ENCODE peak calls at places on chromosomes 6 and 20, in eight cellular contexts. One of them, this sample, is unnamed.
A peak's percentile ranks its signal among the peaks of the same experiment; 100 is the strongest.

GRCh38 chr6:13194852-13195251 is 133.5 kb downstream of the TBC1D7 start:
- DNase-seq in activated CD8-positive, alpha-beta T cell treated with anti-CD3 and anti-CD28 coated beads, Interleukin-2, amount 10 ng/mL, durations not matched to agents 7 days and 5 days: peak; percentile 33
- DNase-seq in hepatocyte: peak; percentile 71
- DNase-seq in CD4-positive, alpha-beta memory T cell: no peak
- DNase-seq in NCI-H1092 treated with DMSO at 0.1 percent for 48 hours: no peak
- DNase-seq in hippocampal formation: peak; percentile 43
- DNase-seq in SHP77: no peak
- DNase-seq in stimulated activated CD4-positive, alpha-beta T cell treated with anti-CD3 and anti-CD28 coated beads, Interleukin-12 subunit alpha, Interleukin-12 subunit beta, amount 100 ng/mL, for 4 hours: no peak
- DNase-seq in this sample: peak; percentile 78

GRCh38 chr6:168968228-168968627 is 285.4 kb downstream of the THBS2 start:
- DNase-seq in CD4-positive, alpha-beta memory T cell: peak; percentile 64
- DNase-seq in SHP77: peak; percentile 35
- DNase-seq in NCI-H1092 treated with DMSO at 0.1 percent for 48 hours: peak; percentile 59
- DNase-seq in activated CD8-positive, alpha-beta T cell treated with anti-CD3 and anti-CD28 coated beads, Interleukin-2, amount 10 ng/mL, durations not matched to agents 7 days and 5 days: no peak
- DNase-seq in hepatocyte: peak; percentile 29
- DNase-seq in hippocampal formation: no peak
- DNase-seq in stimulated activated CD4-positive, alpha-beta T cell treated with anti-CD3 and anti-CD28 coated beads, Interleukin-12 subunit alpha, Interleukin-12 subunit beta, amount 100 ng/mL, for 4 hours: no peak
- DNase-seq in this sample: peak; percentile 99

GRCh38 chr20:62702886-62703852 is 5.5 kb upstream of the NTSR1 start:
- DNase-seq in SHP77: peak; percentile 81
- DNase-seq in hippocampal formation: no peak
- DNase-seq in NCI-H1092 treated with DMSO at 0.1 percent for 48 hours: no peak
- DNase-seq in hepatocyte: peak; percentile 43
- DNase-seq in stimulated activated CD4-positive, alpha-beta T cell treated with anti-CD3 and anti-CD28 coated beads, Interleukin-12 subunit alpha, Interleukin-12 subunit beta, amount 100 ng/mL, for 4 hours: no peak
- DNase-seq in CD4-positive, alpha-beta memory T cell: no peak
- DNase-seq in activated CD8-positive, alpha-beta T cell treated with anti-CD3 and anti-CD28 coated beads, Interleukin-2, amount 10 ng/mL, durations not matched to agents 7 days and 5 days: peak; percentile 29
- DNase-seq in this sample: peak; percentile 94

GRCh38 chr6:109446541-109446940 is 6.0 kb downstream of the SMPD2 start:
- DNase-seq in hippocampal formation: no peak
- DNase-seq in activated CD8-positive, alpha-beta T cell treated with anti-CD3 and anti-CD28 coated beads, Interleukin-2, amount 10 ng/mL, durations not matched to agents 7 days and 5 days: peak; percentile 17
- DNase-seq in stimulated activated CD4-positive, alpha-beta T cell treated with anti-CD3 and anti-CD28 coated beads, Interleukin-12 subunit alpha, Interleukin-12 subunit beta, amount 100 ng/mL, for 4 hours: no peak
- DNase-seq in NCI-H1092 treated with DMSO at 0.1 percent for 48 hours: no peak
- DNase-seq in CD4-positive, alpha-beta memory T cell: no peak
- DNase-seq in hepatocyte: no peak
- DNase-seq in SHP77: no peak
- DNase-seq in this sample: no peak

GRCh38 chr6:45148711-45149341 is 179.3 kb upstream of the RUNX2 start:
- DNase-seq in activated CD8-positive, alpha-beta T cell treated with anti-CD3 and anti-CD28 coated beads, Interleukin-2, amount 10 ng/mL, durations not matched to agents 7 days and 5 days: no peak
- DNase-seq in stimulated activated CD4-positive, alpha-beta T cell treated with anti-CD3 and anti-CD28 coated beads, Interleukin-12 subunit alpha, Interleukin-12 subunit beta, amount 100 ng/mL, for 4 hours: no peak
- DNase-seq in hepatocyte: no peak
- DNase-seq in CD4-positive, alpha-beta memory T cell: no peak
- DNase-seq in SHP77: no peak
- DNase-seq in NCI-H1092 treated with DMSO at 0.1 percent for 48 hours: no peak
- DNase-seq in hippocampal formation: no peak
- DNase-seq in this sample: peak; percentile 22

GRCh38 chr6:6736753-6737654 is 148.5 kb downstream of the LY86 start:
- DNase-seq in stimulated activated CD4-positive, alpha-beta T cell treated with anti-CD3 and anti-CD28 coated beads, Interleukin-12 subunit alpha, Interleukin-12 subunit beta, amount 100 ng/mL, for 4 hours: no peak
- DNase-seq in hippocampal formation: no peak
- DNase-seq in SHP77: no peak
- DNase-seq in activated CD8-positive, alpha-beta T cell treated with anti-CD3 and anti-CD28 coated beads, Interleukin-2, amount 10 ng/mL, durations not matched to agents 7 days and 5 days: no peak
- DNase-seq in hepatocyte: peak; percentile 69
- DNase-seq in NCI-H1092 treated with DMSO at 0.1 percent for 48 hours: no peak
- DNase-seq in CD4-positive, alpha-beta memory T cell: no peak
- DNase-seq in this sample: peak; percentile 31

GRCh38 chr6:125120054-125120590 is 33.5 kb upstream of the TPD52L1 start:
- DNase-seq in activated CD8-positive, alpha-beta T cell treated with anti-CD3 and anti-CD28 coated beads, Interleukin-2, amount 10 ng/mL, durations not matched to agents 7 days and 5 days: no peak
- DNase-seq in SHP77: no peak
- DNase-seq in stimulated activated CD4-positive, alpha-beta T cell treated with anti-CD3 and anti-CD28 coated beads, Interleukin-12 subunit alpha, Interleukin-12 subunit beta, amount 100 ng/mL, for 4 hours: no peak
- DNase-seq in NCI-H1092 treated with DMSO at 0.1 percent for 48 hours: no peak
- DNase-seq in CD4-positive, alpha-beta memory T cell: no peak
- DNase-seq in hepatocyte: no peak
- DNase-seq in hippocampal formation: no peak
- DNase-seq in this sample: no peak

GRCh38 chr6:106097368-106098231 is 11.5 kb downstream of the PRDM1 start:
- DNase-seq in stimulated activated CD4-positive, alpha-beta T cell treated with anti-CD3 and anti-CD28 coated beads, Interleukin-12 subunit alpha, Interleukin-12 subunit beta, amount 100 ng/mL, for 4 hours: no peak
- DNase-seq in SHP77: no peak
- DNase-seq in hippocampal formation: peak; percentile 4
- DNase-seq in CD4-positive, alpha-beta memory T cell: peak; percentile 86
- DNase-seq in NCI-H1092 treated with DMSO at 0.1 percent for 48 hours: no peak
- DNase-seq in activated CD8-positive, alpha-beta T cell treated with anti-CD3 and anti-CD28 coated beads, Interleukin-2, amount 10 ng/mL, durations not matched to agents 7 days and 5 days: peak; percentile 76
- DNase-seq in hepatocyte: no peak
- DNase-seq in this sample: peak; percentile 33

GRCh38 chr6:79377047-79377446 is 142.6 kb upstream of the HMGN3 start:
- DNase-seq in CD4-positive, alpha-beta memory T cell: no peak
- DNase-seq in NCI-H1092 treated with DMSO at 0.1 percent for 48 hours: no peak
- DNase-seq in SHP77: no peak
- DNase-seq in stimulated activated CD4-positive, alpha-beta T cell treated with anti-CD3 and anti-CD28 coated beads, Interleukin-12 subunit alpha, Interleukin-12 subunit beta, amount 100 ng/mL, for 4 hours: no peak
- DNase-seq in hippocampal formation: no peak
- DNase-seq in activated CD8-positive, alpha-beta T cell treated with anti-CD3 and anti-CD28 coated beads, Interleukin-2, amount 10 ng/mL, durations not matched to agents 7 days and 5 days: no peak
- DNase-seq in hepatocyte: no peak
- DNase-seq in this sample: no peak

GRCh38 chr20:62902926-62903615 is 23.2 kb downstream of the DIDO1 start:
- DNase-seq in SHP77: no peak
- DNase-seq in CD4-positive, alpha-beta memory T cell: no peak
- DNase-seq in activated CD8-positive, alpha-beta T cell treated with anti-CD3 and anti-CD28 coated beads, Interleukin-2, amount 10 ng/mL, durations not matched to agents 7 days and 5 days: no peak
- DNase-seq in NCI-H1092 treated with DMSO at 0.1 percent for 48 hours: no peak
- DNase-seq in stimulated activated CD4-positive, alpha-beta T cell treated with anti-CD3 and anti-CD28 coated beads, Interleukin-12 subunit alpha, Interleukin-12 subunit beta, amount 100 ng/mL, for 4 hours: no peak
- DNase-seq in hepatocyte: no peak
- DNase-seq in hippocampal formation: no peak
- DNase-seq in this sample: no peak

GRCh38 chr6:140538926-140539325 is 1164.5 kb upstream of the CITED2 start:
- DNase-seq in hippocampal formation: no peak
- DNase-seq in hepatocyte: no peak
- DNase-seq in NCI-H1092 treated with DMSO at 0.1 percent for 48 hours: no peak
- DNase-seq in CD4-positive, alpha-beta memory T cell: no peak
- DNase-seq in activated CD8-positive, alpha-beta T cell treated with anti-CD3 and anti-CD28 coated beads, Interleukin-2, amount 10 ng/mL, durations not matched to agents 7 days and 5 days: no peak
- DNase-seq in SHP77: no peak
- DNase-seq in stimulated activated CD4-positive, alpha-beta T cell treated with anti-CD3 and anti-CD28 coated beads, Interleukin-12 subunit alpha, Interleukin-12 subunit beta, amount 100 ng/mL, for 4 hours: no peak
- DNase-seq in this sample: peak; percentile 21

GRCh38 chr6:35080016-35080680 is 61.0 kb downstream of the TCP11 start:
- DNase-seq in activated CD8-positive, alpha-beta T cell treated with anti-CD3 and anti-CD28 coated beads, Interleukin-2, amount 10 ng/mL, durations not matched to agents 7 days and 5 days: no peak
- DNase-seq in hippocampal formation: no peak
- DNase-seq in CD4-positive, alpha-beta memory T cell: no peak
- DNase-seq in SHP77: no peak
- DNase-seq in stimulated activated CD4-positive, alpha-beta T cell treated with anti-CD3 and anti-CD28 coated beads, Interleukin-12 subunit alpha, Interleukin-12 subunit beta, amount 100 ng/mL, for 4 hours: no peak
- DNase-seq in hepatocyte: no peak
- DNase-seq in NCI-H1092 treated with DMSO at 0.1 percent for 48 hours: no peak
- DNase-seq in this sample: no peak

GRCh38 chr6:35317483-35318199 is 20.0 kb downstream of the DEF6 start:
- DNase-seq in NCI-H1092 treated with DMSO at 0.1 percent for 48 hours: no peak
- DNase-seq in hepatocyte: peak; percentile 52
- DNase-seq in stimulated activated CD4-positive, alpha-beta T cell treated with anti-CD3 and anti-CD28 coated beads, Interleukin-12 subunit alpha, Interleukin-12 subunit beta, amount 100 ng/mL, for 4 hours: no peak
- DNase-seq in activated CD8-positive, alpha-beta T cell treated with anti-CD3 and anti-CD28 coated beads, Interleukin-2, amount 10 ng/mL, durations not matched to agents 7 days and 5 days: no peak
- DNase-seq in CD4-positive, alpha-beta memory T cell: no peak
- DNase-seq in SHP77: peak; percentile 58
- DNase-seq in hippocampal formation: no peak
- DNase-seq in this sample: no peak

GRCh38 chr6:19690676-19691075 is 146.5 kb upstream of the ID4 start:
- DNase-seq in stimulated activated CD4-positive, alpha-beta T cell treated with anti-CD3 and anti-CD28 coated beads, Interleukin-12 subunit alpha, Interleukin-12 subunit beta, amount 100 ng/mL, for 4 hours: no peak
- DNase-seq in hippocampal formation: no peak
- DNase-seq in NCI-H1092 treated with DMSO at 0.1 percent for 48 hours: no peak
- DNase-seq in hepatocyte: no peak
- DNase-seq in activated CD8-positive, alpha-beta T cell treated with anti-CD3 and anti-CD28 coated beads, Interleukin-2, amount 10 ng/mL, durations not matched to agents 7 days and 5 days: no peak
- DNase-seq in SHP77: no peak
- DNase-seq in CD4-positive, alpha-beta memory T cell: no peak
- DNase-seq in this sample: no peak

GRCh38 chr20:43726811-43727338 is at the start of gene GTSF1L:
- DNase-seq in CD4-positive, alpha-beta memory T cell: no peak
- DNase-seq in hippocampal formation: no peak
- DNase-seq in activated CD8-positive, alpha-beta T cell treated with anti-CD3 and anti-CD28 coated beads, Interleukin-2, amount 10 ng/mL, durations not matched to agents 7 days and 5 days: no peak
- DNase-seq in stimulated activated CD4-positive, alpha-beta T cell treated with anti-CD3 and anti-CD28 coated beads, Interleukin-12 subunit alpha, Interleukin-12 subunit beta, amount 100 ng/mL, for 4 hours: no peak
- DNase-seq in hepatocyte: no peak
- DNase-seq in SHP77: no peak
- DNase-seq in NCI-H1092 treated with DMSO at 0.1 percent for 48 hours: no peak
- DNase-seq in this sample: peak; percentile 16

GRCh38 chr6:145569140-145569539 is 166.2 kb downstream of the EPM2A start:
- DNase-seq in hippocampal formation: no peak
- DNase-seq in SHP77: no peak
- DNase-seq in activated CD8-positive, alpha-beta T cell treated with anti-CD3 and anti-CD28 coated beads, Interleukin-2, amount 10 ng/mL, durations not matched to agents 7 days and 5 days: no peak
- DNase-seq in CD4-positive, alpha-beta memory T cell: no peak
- DNase-seq in NCI-H1092 treated with DMSO at 0.1 percent for 48 hours: no peak
- DNase-seq in stimulated activated CD4-positive, alpha-beta T cell treated with anti-CD3 and anti-CD28 coated beads, Interleukin-12 subunit alpha, Interleukin-12 subunit beta, amount 100 ng/mL, for 4 hours: no peak
- DNase-seq in hepatocyte: no peak
- DNase-seq in this sample: no peak

GRCh38 chr20:37821691-37822655 is 81.0 kb upstream of the VSTM2L start:
- DNase-seq in NCI-H1092 treated with DMSO at 0.1 percent for 48 hours: no peak
- DNase-seq in stimulated activated CD4-positive, alpha-beta T cell treated with anti-CD3 and anti-CD28 coated beads, Interleukin-12 subunit alpha, Interleukin-12 subunit beta, amount 100 ng/mL, for 4 hours: no peak
- DNase-seq in hippocampal formation: no peak
- DNase-seq in SHP77: no peak
- DNase-seq in activated CD8-positive, alpha-beta T cell treated with anti-CD3 and anti-CD28 coated beads, Interleukin-2, amount 10 ng/mL, durations not matched to agents 7 days and 5 days: no peak
- DNase-seq in hepatocyte: peak; percentile 42
- DNase-seq in CD4-positive, alpha-beta memory T cell: no peak
- DNase-seq in this sample: peak; percentile 89

GRCh38 chr6:149948616-149949015 is 6.8 kb downstream of the ULBP2 start:
- DNase-seq in NCI-H1092 treated with DMSO at 0.1 percent for 48 hours: no peak
- DNase-seq in SHP77: no peak
- DNase-seq in CD4-positive, alpha-beta memory T cell: no peak
- DNase-seq in hippocampal formation: no peak
- DNase-seq in activated CD8-positive, alpha-beta T cell treated with anti-CD3 and anti-CD28 coated beads, Interleukin-2, amount 10 ng/mL, durations not matched to agents 7 days and 5 days: no peak
- DNase-seq in hepatocyte: no peak
- DNase-seq in stimulated activated CD4-positive, alpha-beta T cell treated with anti-CD3 and anti-CD28 coated beads, Interleukin-12 subunit alpha, Interleukin-12 subunit beta, amount 100 ng/mL, for 4 hours: no peak
- DNase-seq in this sample: no peak

GRCh38 chr20:35251613-35251940 is 25.1 kb downstream of the MMP24 start:
- DNase-seq in hepatocyte: no peak
- DNase-seq in hippocampal formation: no peak
- DNase-seq in stimulated activated CD4-positive, alpha-beta T cell treated with anti-CD3 and anti-CD28 coated beads, Interleukin-12 subunit alpha, Interleukin-12 subunit beta, amount 100 ng/mL, for 4 hours: no peak
- DNase-seq in NCI-H1092 treated with DMSO at 0.1 percent for 48 hours: no peak
- DNase-seq in activated CD8-positive, alpha-beta T cell treated with anti-CD3 and anti-CD28 coated beads, Interleukin-2, amount 10 ng/mL, durations not matched to agents 7 days and 5 days: no peak
- DNase-seq in SHP77: no peak
- DNase-seq in CD4-positive, alpha-beta memory T cell: no peak
- DNase-seq in this sample: no peak

GRCh38 chr6:96060249-96060648 is 44.5 kb downstream of the FUT9 start:
- DNase-seq in CD4-positive, alpha-beta memory T cell: no peak
- DNase-seq in NCI-H1092 treated with DMSO at 0.1 percent for 48 hours: no peak
- DNase-seq in hepatocyte: no peak
- DNase-seq in stimulated activated CD4-positive, alpha-beta T cell treated with anti-CD3 and anti-CD28 coated beads, Interleukin-12 subunit alpha, Interleukin-12 subunit beta, amount 100 ng/mL, for 4 hours: no peak
- DNase-seq in SHP77: no peak
- DNase-seq in activated CD8-positive, alpha-beta T cell treated with anti-CD3 and anti-CD28 coated beads, Interleukin-2, amount 10 ng/mL, durations not matched to agents 7 days and 5 days: no peak
- DNase-seq in hippocampal formation: no peak
- DNase-seq in this sample: no peak

GRCh38 chr6:143688681-143689080 is 10.9 kb downstream of the PHACTR2 start:
- DNase-seq in SHP77: no peak
- DNase-seq in CD4-positive, alpha-beta memory T cell: no peak
- DNase-seq in hippocampal formation: no peak
- DNase-seq in NCI-H1092 treated with DMSO at 0.1 percent for 48 hours: no peak
- DNase-seq in activated CD8-positive, alpha-beta T cell treated with anti-CD3 and anti-CD28 coated beads, Interleukin-2, amount 10 ng/mL, durations not matched to agents 7 days and 5 days: no peak
- DNase-seq in hepatocyte: no peak
- DNase-seq in stimulated activated CD4-positive, alpha-beta T cell treated with anti-CD3 and anti-CD28 coated beads, Interleukin-12 subunit alpha, Interleukin-12 subunit beta, amount 100 ng/mL, for 4 hours: no peak
- DNase-seq in this sample: no peak

GRCh38 chr6:3432416-3432815 is 24.4 kb downstream of the SLC22A23 start:
- DNase-seq in CD4-positive, alpha-beta memory T cell: no peak
- DNase-seq in activated CD8-positive, alpha-beta T cell treated with anti-CD3 and anti-CD28 coated beads, Interleukin-2, amount 10 ng/mL, durations not matched to agents 7 days and 5 days: no peak
- DNase-seq in SHP77: no peak
- DNase-seq in hepatocyte: no peak
- DNase-seq in hippocampal formation: no peak
- DNase-seq in stimulated activated CD4-positive, alpha-beta T cell treated with anti-CD3 and anti-CD28 coated beads, Interleukin-12 subunit alpha, Interleukin-12 subunit beta, amount 100 ng/mL, for 4 hours: no peak
- DNase-seq in NCI-H1092 treated with DMSO at 0.1 percent for 48 hours: no peak
- DNase-seq in this sample: no peak

GRCh38 chr6:151502499-151502898 is 8.7 kb downstream of the CCDC170 start:
- DNase-seq in hepatocyte: no peak
- DNase-seq in hippocampal formation: no peak
- DNase-seq in CD4-positive, alpha-beta memory T cell: no peak
- DNase-seq in stimulated activated CD4-positive, alpha-beta T cell treated with anti-CD3 and anti-CD28 coated beads, Interleukin-12 subunit alpha, Interleukin-12 subunit beta, amount 100 ng/mL, for 4 hours: no peak
- DNase-seq in NCI-H1092 treated with DMSO at 0.1 percent for 48 hours: no peak
- DNase-seq in SHP77: no peak
- DNase-seq in activated CD8-positive, alpha-beta T cell treated with anti-CD3 and anti-CD28 coated beads, Interleukin-2, amount 10 ng/mL, durations not matched to agents 7 days and 5 days: no peak
- DNase-seq in this sample: no peak

GRCh38 chr20:50712771-50713676 is 18.4 kb upstream of the PARD6B start:
- DNase-seq in CD4-positive, alpha-beta memory T cell: no peak
- DNase-seq in activated CD8-positive, alpha-beta T cell treated with anti-CD3 and anti-CD28 coated beads, Interleukin-2, amount 10 ng/mL, durations not matched to agents 7 days and 5 days: no peak
- DNase-seq in NCI-H1092 treated with DMSO at 0.1 percent for 48 hours: no peak
- DNase-seq in hepatocyte: no peak
- DNase-seq in SHP77: no peak
- DNase-seq in stimulated activated CD4-positive, alpha-beta T cell treated with anti-CD3 and anti-CD28 coated beads, Interleukin-12 subunit alpha, Interleukin-12 subunit beta, amount 100 ng/mL, for 4 hours: no peak
- DNase-seq in hippocampal formation: no peak
- DNase-seq in this sample: no peak

GRCh38 chr20:10761786-10762185 is 88.0 kb upstream of the JAG1 start:
- DNase-seq in CD4-positive, alpha-beta memory T cell: no peak
- DNase-seq in hippocampal formation: no peak
- DNase-seq in hepatocyte: no peak
- DNase-seq in NCI-H1092 treated with DMSO at 0.1 percent for 48 hours: no peak
- DNase-seq in activated CD8-positive, alpha-beta T cell treated with anti-CD3 and anti-CD28 coated beads, Interleukin-2, amount 10 ng/mL, durations not matched to agents 7 days and 5 days: no peak
- DNase-seq in stimulated activated CD4-positive, alpha-beta T cell treated with anti-CD3 and anti-CD28 coated beads, Interleukin-12 subunit alpha, Interleukin-12 subunit beta, amount 100 ng/mL, for 4 hours: no peak
- DNase-seq in SHP77: peak; percentile 60
- DNase-seq in this sample: no peak

GRCh38 chr6:47700051-47700450 is 1.7 kb downstream of the ADGRF4 start:
- DNase-seq in CD4-positive, alpha-beta memory T cell: no peak
- DNase-seq in hepatocyte: peak; percentile 67
- DNase-seq in NCI-H1092 treated with DMSO at 0.1 percent for 48 hours: no peak
- DNase-seq in stimulated activated CD4-positive, alpha-beta T cell treated with anti-CD3 and anti-CD28 coated beads, Interleukin-12 subunit alpha, Interleukin-12 subunit beta, amount 100 ng/mL, for 4 hours: no peak
- DNase-seq in SHP77: no peak
- DNase-seq in activated CD8-positive, alpha-beta T cell treated with anti-CD3 and anti-CD28 coated beads, Interleukin-2, amount 10 ng/mL, durations not matched to agents 7 days and 5 days: no peak
- DNase-seq in hippocampal formation: no peak
- DNase-seq in this sample: peak; percentile 8